ENCODE peak calls at places on chromosomes 5 and 9, in six cellular contexts. One of them, this sample, is unnamed.

GRCh38 chr9:121282309-121283071 is 14.5 kb downstream of the GSN start:
- DNase-seq in epithelial cell of proximal tubule: no peak
- DNase-seq in lower lobe of right lung: peak
- DNase-seq in pancreas: no peak
- DNase-seq in OCI-LY7: no peak
- DNase-seq in stomach: peak
- DNase-seq in this sample: no peak

GRCh38 chr5:73306741-73307275 is 133.8 kb downstream of the TMEM174 start:
- DNase-seq in epithelial cell of proximal tubule: no peak
- DNase-seq in lower lobe of right lung: no peak
- DNase-seq in pancreas: no peak
- DNase-seq in OCI-LY7: no peak
- DNase-seq in stomach: no peak
- DNase-seq in this sample: no peak

GRCh38 chr9:81213456-81213855 is 475.9 kb downstream of the TLE1 start:
- DNase-seq in epithelial cell of proximal tubule: no peak
- DNase-seq in lower lobe of right lung: no peak
- DNase-seq in pancreas: no peak
- DNase-seq in OCI-LY7: no peak
- DNase-seq in stomach: no peak
- DNase-seq in this sample: no peak

GRCh38 chr5:52356311-52356918 is 431.3 kb upstream of the ITGA1 start:
- DNase-seq in epithelial cell of proximal tubule: no peak
- DNase-seq in lower lobe of right lung: no peak
- DNase-seq in pancreas: no peak
- DNase-seq in OCI-LY7: peak
- DNase-seq in stomach: no peak
- DNase-seq in this sample: no peak

GRCh38 chr5:107469485-107469884 is 201.3 kb downstream of the EFNA5 start:
- DNase-seq in epithelial cell of proximal tubule: peak
- DNase-seq in lower lobe of right lung: no peak
- DNase-seq in pancreas: no peak
- DNase-seq in OCI-LY7: no peak
- DNase-seq in stomach: no peak
- DNase-seq in this sample: no peak

GRCh38 chr9:12708562-12709298 is 15.5 kb downstream of the TYRP1 start:
- DNase-seq in epithelial cell of proximal tubule: peak
- DNase-seq in lower lobe of right lung: no peak
- DNase-seq in pancreas: no peak
- DNase-seq in OCI-LY7: no peak
- DNase-seq in stomach: no peak
- DNase-seq in this sample: no peak

GRCh38 chr9:110106698-110107097 is 101.3 kb downstream of the C9orf152 start:
- DNase-seq in epithelial cell of proximal tubule: no peak
- DNase-seq in lower lobe of right lung: no peak
- DNase-seq in pancreas: no peak
- DNase-seq in OCI-LY7: no peak
- DNase-seq in stomach: no peak
- DNase-seq in this sample: no peak

GRCh38 chr9:121169094-121169601 is 32.5 kb downstream of the RAB14 start:
- DNase-seq in epithelial cell of proximal tubule: no peak
- DNase-seq in lower lobe of right lung: no peak
- DNase-seq in pancreas: no peak
- DNase-seq in OCI-LY7: peak
- DNase-seq in stomach: no peak
- DNase-seq in this sample: no peak

GRCh38 chr5:128097781-128098180 is 14.2 kb downstream of the SLC12A2 start:
- DNase-seq in epithelial cell of proximal tubule: no peak
- DNase-seq in lower lobe of right lung: no peak
- DNase-seq in pancreas: no peak
- DNase-seq in OCI-LY7: peak
- DNase-seq in stomach: no peak
- DNase-seq in this sample: no peak

GRCh38 chr5:348726-349125 is 27.2 kb downstream of the AHRR start:
- DNase-seq in epithelial cell of proximal tubule: no peak
- DNase-seq in lower lobe of right lung: no peak
- DNase-seq in pancreas: no peak
- DNase-seq in OCI-LY7: no peak
- DNase-seq in stomach: no peak
- DNase-seq in this sample: no peak

GRCh38 chr5:158746979-158747378 is 352.7 kb downstream of the EBF1 start:
- DNase-seq in epithelial cell of proximal tubule: no peak
- DNase-seq in lower lobe of right lung: no peak
- DNase-seq in pancreas: no peak
- DNase-seq in OCI-LY7: no peak
- DNase-seq in stomach: no peak
- DNase-seq in this sample: no peak

GRCh38 chr5:66966439-66966838 is 230.2 kb downstream of the CD180 start:
- DNase-seq in epithelial cell of proximal tubule: no peak
- DNase-seq in lower lobe of right lung: no peak
- DNase-seq in pancreas: no peak
- DNase-seq in OCI-LY7: no peak
- DNase-seq in stomach: no peak
- DNase-seq in this sample: no peak

GRCh38 chr9:91162784-91163440 is 198.8 kb downstream of the AUH start:
- DNase-seq in epithelial cell of proximal tubule: no peak
- DNase-seq in lower lobe of right lung: peak
- DNase-seq in pancreas: no peak
- DNase-seq in OCI-LY7: peak
- DNase-seq in stomach: peak
- DNase-seq in this sample: peak

GRCh38 chr5:170353011-170353890 is 35.9 kb downstream of the KCNMB1 start:
- DNase-seq in epithelial cell of proximal tubule: no peak
- DNase-seq in lower lobe of right lung: no peak
- DNase-seq in pancreas: no peak
- DNase-seq in OCI-LY7: no peak
- DNase-seq in stomach: no peak
- DNase-seq in this sample: no peak

GRCh38 chr5:74187757-74188156 is 452.8 kb downstream of the ENC1 start:
- DNase-seq in epithelial cell of proximal tubule: no peak
- DNase-seq in lower lobe of right lung: no peak
- DNase-seq in pancreas: no peak
- DNase-seq in OCI-LY7: no peak
- DNase-seq in stomach: no peak
- DNase-seq in this sample: no peak

GRCh38 chr5:149988126-149988525 is 12.3 kb downstream of the TIGD6 start:
- DNase-seq in epithelial cell of proximal tubule: no peak
- DNase-seq in lower lobe of right lung: no peak
- DNase-seq in pancreas: no peak
- DNase-seq in OCI-LY7: no peak
- DNase-seq in stomach: no peak
- DNase-seq in this sample: no peak

GRCh38 chr9:90898229-90898628 is 96.6 kb downstream of the SYK start:
- DNase-seq in epithelial cell of proximal tubule: no peak
- DNase-seq in lower lobe of right lung: no peak
- DNase-seq in pancreas: no peak
- DNase-seq in OCI-LY7: no peak
- DNase-seq in stomach: no peak
- DNase-seq in this sample: no peak

GRCh38 chr5:61450170-61450815 is 118.2 kb downstream of the ZSWIM6 start:
- DNase-seq in epithelial cell of proximal tubule: peak
- DNase-seq in lower lobe of right lung: no peak
- DNase-seq in pancreas: peak
- DNase-seq in OCI-LY7: no peak
- DNase-seq in stomach: no peak
- DNase-seq in this sample: no peak

GRCh38 chr9:98657897-98658296 is 50.8 kb downstream of the GABBR2 start:
- DNase-seq in epithelial cell of proximal tubule: no peak
- DNase-seq in lower lobe of right lung: no peak
- DNase-seq in pancreas: no peak
- DNase-seq in OCI-LY7: no peak
- DNase-seq in stomach: no peak
- DNase-seq in this sample: no peak

GRCh38 chr9:128470560-128470959 is 14.8 kb downstream of the ODF2 start:
- DNase-seq in epithelial cell of proximal tubule: no peak
- DNase-seq in lower lobe of right lung: no peak
- DNase-seq in pancreas: no peak
- DNase-seq in OCI-LY7: no peak
- DNase-seq in stomach: no peak
- DNase-seq in this sample: no peak

GRCh38 chr5:150516011-150516410 is 8.1 kb downstream of the NDST1 start:
- DNase-seq in epithelial cell of proximal tubule: no peak
- DNase-seq in lower lobe of right lung: no peak
- DNase-seq in pancreas: peak
- DNase-seq in OCI-LY7: no peak
- DNase-seq in stomach: peak
- DNase-seq in this sample: no peak

GRCh38 chr5:125484272-125485002 is 738.0 kb upstream of the ZNF608 start:
- DNase-seq in epithelial cell of proximal tubule: peak
- DNase-seq in lower lobe of right lung: peak
- DNase-seq in pancreas: peak
- DNase-seq in OCI-LY7: no peak
- DNase-seq in stomach: peak
- DNase-seq in this sample: no peak

GRCh38 chr9:95515272-95516113 is 1.3 kb downstream of the PTCH1 start:
- DNase-seq in epithelial cell of proximal tubule: no peak
- DNase-seq in lower lobe of right lung: no peak
- DNase-seq in pancreas: peak
- DNase-seq in OCI-LY7: peak
- DNase-seq in stomach: no peak
- DNase-seq in this sample: no peak

GRCh38 chr9:88074931-88075330 is 63.3 kb downstream of the SPATA31C2 start:
- DNase-seq in epithelial cell of proximal tubule: no peak
- DNase-seq in lower lobe of right lung: no peak
- DNase-seq in pancreas: no peak
- DNase-seq in OCI-LY7: no peak
- DNase-seq in stomach: no peak
- DNase-seq in this sample: no peak

GRCh38 chr9:88075966-88076285 is 62.3 kb downstream of the SPATA31C2 start:
- DNase-seq in epithelial cell of proximal tubule: no peak
- DNase-seq in lower lobe of right lung: no peak
- DNase-seq in pancreas: no peak
- DNase-seq in OCI-LY7: no peak
- DNase-seq in stomach: no peak
- DNase-seq in this sample: no peak

GRCh38 chr9:88077071-88077617 is 61.1 kb downstream of the SPATA31C2 start:
- DNase-seq in epithelial cell of proximal tubule: no peak
- DNase-seq in lower lobe of right lung: no peak
- DNase-seq in pancreas: no peak
- DNase-seq in OCI-LY7: no peak
- DNase-seq in stomach: no peak
- DNase-seq in this sample: no peak

GRCh38 chr9:88072831-88073365 is 65.4 kb downstream of the SPATA31C2 start:
- DNase-seq in epithelial cell of proximal tubule: no peak
- DNase-seq in lower lobe of right lung: no peak
- DNase-seq in pancreas: no peak
- DNase-seq in OCI-LY7: no peak
- DNase-seq in stomach: no peak
- DNase-seq in this sample: no peak

GRCh38 chr9:88076286-88077070 is 61.8 kb downstream of the SPATA31C2 start:
- DNase-seq in epithelial cell of proximal tubule: peak
- DNase-seq in lower lobe of right lung: peak
- DNase-seq in pancreas: peak
- DNase-seq in OCI-LY7: no peak
- DNase-seq in stomach: peak
- DNase-seq in this sample: peak
- TF ChIP-seq CTCF in epithelial cell of proximal tubule: no peak
- TF ChIP-seq CTCF in lower lobe of right lung: no peak
- TF ChIP-seq CTCF in pancreas: no peak
- TF ChIP-seq CTCF in OCI-LY7: no peak
- TF ChIP-seq CTCF in stomach: peak
- TF ChIP-seq CTCF in this sample: no peak

GRCh38 chr5:28344803-28345433 is 1306.5 kb upstream of the CDH9 start:
- DNase-seq in epithelial cell of proximal tubule: peak
- DNase-seq in lower lobe of right lung: no peak
- DNase-seq in pancreas: no peak
- DNase-seq in OCI-LY7: peak
- DNase-seq in stomach: no peak
- DNase-seq in this sample: peak
- TF ChIP-seq CTCF in epithelial cell of proximal tubule: peak
- TF ChIP-seq CTCF in lower lobe of right lung: peak
- TF ChIP-seq CTCF in pancreas: no peak
- TF ChIP-seq CTCF in OCI-LY7: peak
- TF ChIP-seq CTCF in stomach: no peak
- TF ChIP-seq CTCF in this sample: peak

GRCh38 chr5:131530706-131531331 is 104.2 kb downstream of the RAPGEF6 start:
- DNase-seq in epithelial cell of proximal tubule: no peak
- DNase-seq in lower lobe of right lung: no peak
- DNase-seq in pancreas: no peak
- DNase-seq in OCI-LY7: no peak
- DNase-seq in stomach: no peak
- DNase-seq in this sample: no peak

GRCh38 chr5:131534995-131535394 is 100.0 kb downstream of the RAPGEF6 start:
- DNase-seq in epithelial cell of proximal tubule: no peak
- DNase-seq in lower lobe of right lung: no peak
- DNase-seq in pancreas: no peak
- DNase-seq in OCI-LY7: no peak
- DNase-seq in stomach: no peak
- DNase-seq in this sample: no peak

GRCh38 chr5:131532016-131532640 is 102.9 kb downstream of the RAPGEF6 start:
- DNase-seq in epithelial cell of proximal tubule: no peak
- DNase-seq in lower lobe of right lung: no peak
- DNase-seq in pancreas: no peak
- DNase-seq in OCI-LY7: no peak
- DNase-seq in stomach: no peak
- DNase-seq in this sample: no peak

GRCh38 chr5:131536211-131536826 is 98.7 kb downstream of the RAPGEF6 start:
- DNase-seq in epithelial cell of proximal tubule: no peak
- DNase-seq in lower lobe of right lung: no peak
- DNase-seq in pancreas: no peak
- DNase-seq in OCI-LY7: peak
- DNase-seq in stomach: no peak
- DNase-seq in this sample: peak

GRCh38 chr5:131533844-131534243 is 101.2 kb downstream of the RAPGEF6 start:
- DNase-seq in epithelial cell of proximal tubule: no peak
- DNase-seq in lower lobe of right lung: no peak
- DNase-seq in pancreas: no peak
- DNase-seq in OCI-LY7: no peak
- DNase-seq in stomach: no peak
- DNase-seq in this sample: no peak
- TF ChIP-seq CTCF in epithelial cell of proximal tubule: peak
- TF ChIP-seq CTCF in lower lobe of right lung: peak
- TF ChIP-seq CTCF in pancreas: no peak
- TF ChIP-seq CTCF in OCI-LY7: peak
- TF ChIP-seq CTCF in stomach: no peak
- TF ChIP-seq CTCF in this sample: no peak

DNA sequence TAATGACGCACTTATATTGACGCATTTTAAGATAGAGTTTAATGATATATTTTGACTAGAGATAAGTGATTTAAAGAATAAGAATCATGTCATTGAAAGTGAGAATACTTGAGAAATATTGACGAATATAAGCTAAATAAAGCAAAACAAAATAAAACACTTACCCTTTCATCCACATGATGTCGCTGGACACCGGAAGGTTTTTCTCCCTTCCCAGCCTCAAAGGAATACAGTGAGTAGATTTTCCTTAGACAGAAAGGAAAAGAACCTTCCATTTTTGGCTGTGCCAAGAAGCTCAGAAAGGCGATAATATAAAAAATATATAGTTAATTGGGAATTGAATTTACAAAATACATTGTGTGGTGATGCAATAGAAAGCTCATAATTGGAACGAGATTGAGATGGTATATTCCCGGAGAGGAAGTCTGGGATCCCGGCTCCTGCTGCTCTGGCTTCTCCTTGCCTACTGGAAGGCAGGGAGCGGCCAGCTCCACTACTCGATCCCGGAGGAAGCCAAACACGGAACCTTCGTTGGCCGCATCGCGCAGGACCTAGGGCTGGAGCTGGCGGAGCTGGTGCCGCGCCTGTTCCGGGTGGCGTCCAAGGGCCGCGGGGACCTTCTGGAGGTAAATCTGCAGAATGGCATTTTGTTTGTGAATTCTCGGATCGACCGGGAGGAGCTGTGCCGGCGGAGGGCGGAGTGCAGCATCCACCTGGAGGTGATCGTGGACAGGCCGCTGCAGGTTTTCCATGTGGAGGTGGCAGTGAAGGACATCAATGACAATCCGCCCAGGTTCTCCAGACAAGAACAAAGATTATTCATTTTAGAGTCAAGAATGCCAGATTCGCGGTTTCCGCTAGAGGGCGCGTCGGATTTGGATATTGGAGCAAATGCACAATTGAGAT is at the start of gene PCDHA5:
- DNase-seq in epithelial cell of proximal tubule: no peak
- DNase-seq in lower lobe of right lung: no peak
- DNase-seq in pancreas: no peak
- DNase-seq in OCI-LY7: peak
- DNase-seq in stomach: no peak
- DNase-seq in this sample: no peak
- TF ChIP-seq CTCF in epithelial cell of proximal tubule: peak
- TF ChIP-seq CTCF in lower lobe of right lung: peak
- TF ChIP-seq CTCF in pancreas: no peak
- TF ChIP-seq CTCF in OCI-LY7: peak
- TF ChIP-seq CTCF in stomach: no peak
- TF ChIP-seq CTCF in this sample: no peak